ENCODE peak calls at places on chromosomes 1 and 21, in ten cellular contexts. One of them, this sample, is unnamed.

GRCh38 chr1:117753232-117753631 is 147.4 kb downstream of the TENT5C start:
- DNase-seq in A549: no peak
- DNase-seq in transverse colon: no peak
- DNase-seq in IMR-90: no peak
- DNase-seq in uterus: no peak
- DNase-seq in suprapubic skin: no peak
- DNase-seq in adrenal gland: no peak
- DNase-seq in tibial nerve: no peak
- DNase-seq in heart left ventricle: no peak
- DNase-seq in esophagus muscularis mucosa: no peak
- DNase-seq in this sample: no peak

GRCh38 chr1:119081267-119081666 is 59.2 kb downstream of the WARS2 start:
- DNase-seq in A549: no peak
- DNase-seq in transverse colon: no peak
- DNase-seq in IMR-90: peak
- DNase-seq in uterus: no peak
- DNase-seq in suprapubic skin: no peak
- DNase-seq in adrenal gland: no peak
- DNase-seq in tibial nerve: no peak
- DNase-seq in heart left ventricle: no peak
- DNase-seq in esophagus muscularis mucosa: no peak
- DNase-seq in this sample: no peak

GRCh38 chr1:175132456-175132855 is 60.1 kb downstream of the KIAA0040 start:
- DNase-seq in A549: no peak
- DNase-seq in transverse colon: no peak
- DNase-seq in IMR-90: peak
- DNase-seq in uterus: no peak
- DNase-seq in suprapubic skin: no peak
- DNase-seq in adrenal gland: no peak
- DNase-seq in tibial nerve: no peak
- DNase-seq in heart left ventricle: no peak
- DNase-seq in esophagus muscularis mucosa: no peak
- DNase-seq in this sample: no peak

GRCh38 chr1:77636864-77637263 is 45.6 kb downstream of the ZZZ3 start:
- DNase-seq in A549: no peak
- DNase-seq in transverse colon: no peak
- DNase-seq in IMR-90: no peak
- DNase-seq in uterus: no peak
- DNase-seq in suprapubic skin: no peak
- DNase-seq in adrenal gland: no peak
- DNase-seq in tibial nerve: no peak
- DNase-seq in heart left ventricle: no peak
- DNase-seq in esophagus muscularis mucosa: no peak
- DNase-seq in this sample: no peak

GRCh38 chr1:14663773-14664172 is 65.3 kb downstream of the KAZN start:
- DNase-seq in A549: no peak
- DNase-seq in transverse colon: no peak
- DNase-seq in IMR-90: no peak
- DNase-seq in uterus: no peak
- DNase-seq in suprapubic skin: no peak
- DNase-seq in adrenal gland: no peak
- DNase-seq in tibial nerve: no peak
- DNase-seq in heart left ventricle: no peak
- DNase-seq in esophagus muscularis mucosa: no peak
- DNase-seq in this sample: no peak

GRCh38 chr1:172219966-172220365 is 200.5 kb upstream of the C1orf105 start:
- DNase-seq in A549: no peak
- DNase-seq in transverse colon: no peak
- DNase-seq in IMR-90: peak
- DNase-seq in uterus: no peak
- DNase-seq in suprapubic skin: no peak
- DNase-seq in adrenal gland: no peak
- DNase-seq in tibial nerve: no peak
- DNase-seq in heart left ventricle: no peak
- DNase-seq in esophagus muscularis mucosa: no peak
- DNase-seq in this sample: no peak

GRCh38 chr1:200951016-200951415 is 56.3 kb downstream of the INAVA start:
- DNase-seq in A549: no peak
- DNase-seq in transverse colon: no peak
- DNase-seq in IMR-90: peak
- DNase-seq in uterus: no peak
- DNase-seq in suprapubic skin: no peak
- DNase-seq in adrenal gland: no peak
- DNase-seq in tibial nerve: no peak
- DNase-seq in heart left ventricle: no peak
- DNase-seq in esophagus muscularis mucosa: no peak
- DNase-seq in this sample: no peak

GRCh38 chr1:153490272-153491051 is 30.0 kb upstream of the S100A7 start:
- DNase-seq in A549: peak
- DNase-seq in transverse colon: peak
- DNase-seq in IMR-90: peak
- DNase-seq in uterus: peak
- DNase-seq in suprapubic skin: peak
- DNase-seq in adrenal gland: peak
- DNase-seq in tibial nerve: peak
- DNase-seq in heart left ventricle: peak
- DNase-seq in esophagus muscularis mucosa: peak
- DNase-seq in this sample: no peak

GRCh38 chr1:55531644-55532043 is 316.5 kb upstream of the USP24 start:
- DNase-seq in A549: no peak
- DNase-seq in transverse colon: no peak
- DNase-seq in IMR-90: no peak
- DNase-seq in uterus: no peak
- DNase-seq in suprapubic skin: no peak
- DNase-seq in adrenal gland: no peak
- DNase-seq in tibial nerve: no peak
- DNase-seq in heart left ventricle: no peak
- DNase-seq in esophagus muscularis mucosa: no peak
- DNase-seq in this sample: no peak

GRCh38 chr21:24424786-24425185 is 1182.5 kb downstream of the MRPL39 start:
- DNase-seq in A549: no peak
- DNase-seq in transverse colon: no peak
- DNase-seq in IMR-90: no peak
- DNase-seq in uterus: no peak
- DNase-seq in suprapubic skin: no peak
- DNase-seq in adrenal gland: no peak
- DNase-seq in tibial nerve: no peak
- DNase-seq in heart left ventricle: no peak
- DNase-seq in esophagus muscularis mucosa: no peak
- DNase-seq in this sample: no peak

GRCh38 chr1:224541901-224542610 is 74.1 kb upstream of the CNIH3 start:
- DNase-seq in A549: no peak
- DNase-seq in transverse colon: no peak
- DNase-seq in IMR-90: no peak
- DNase-seq in uterus: no peak
- DNase-seq in suprapubic skin: no peak
- DNase-seq in adrenal gland: no peak
- DNase-seq in tibial nerve: no peak
- DNase-seq in heart left ventricle: no peak
- DNase-seq in esophagus muscularis mucosa: peak
- DNase-seq in this sample: no peak

GRCh38 chr21:45258476-45258875 is 29.2 kb downstream of the POFUT2 start:
- DNase-seq in A549: no peak
- DNase-seq in transverse colon: no peak
- DNase-seq in IMR-90: no peak
- DNase-seq in uterus: no peak
- DNase-seq in suprapubic skin: peak
- DNase-seq in adrenal gland: peak
- DNase-seq in tibial nerve: no peak
- DNase-seq in heart left ventricle: no peak
- DNase-seq in esophagus muscularis mucosa: peak
- DNase-seq in this sample: no peak

GRCh38 chr1:205435904-205436573 is 14.2 kb upstream of the LEMD1 start:
- DNase-seq in A549: no peak
- DNase-seq in transverse colon: no peak
- DNase-seq in IMR-90: no peak
- DNase-seq in uterus: no peak
- DNase-seq in suprapubic skin: no peak
- DNase-seq in adrenal gland: peak
- DNase-seq in tibial nerve: no peak
- DNase-seq in heart left ventricle: no peak
- DNase-seq in esophagus muscularis mucosa: no peak
- DNase-seq in this sample: no peak

GRCh38 chr1:228163004-228163753 is 2.4 kb upstream of the IBA57 start:
- DNase-seq in A549: no peak
- DNase-seq in transverse colon: peak
- DNase-seq in IMR-90: no peak
- DNase-seq in uterus: peak
- DNase-seq in suprapubic skin: no peak
- DNase-seq in adrenal gland: peak
- DNase-seq in tibial nerve: no peak
- DNase-seq in heart left ventricle: peak
- DNase-seq in esophagus muscularis mucosa: no peak
- DNase-seq in this sample: no peak
- TF ChIP-seq POLR2A in A549: no peak
- TF ChIP-seq POLR2A in transverse colon: no peak
- TF ChIP-seq POLR2A in IMR-90: no peak
- TF ChIP-seq POLR2A in uterus: no peak
- TF ChIP-seq POLR2A in suprapubic skin: no peak
- TF ChIP-seq POLR2A in adrenal gland: no peak
- TF ChIP-seq POLR2A in tibial nerve: no peak
- TF ChIP-seq POLR2A in heart left ventricle: no peak
- TF ChIP-seq POLR2A in esophagus muscularis mucosa: no peak
- TF ChIP-seq POLR2A in this sample: no peak

DNA sequence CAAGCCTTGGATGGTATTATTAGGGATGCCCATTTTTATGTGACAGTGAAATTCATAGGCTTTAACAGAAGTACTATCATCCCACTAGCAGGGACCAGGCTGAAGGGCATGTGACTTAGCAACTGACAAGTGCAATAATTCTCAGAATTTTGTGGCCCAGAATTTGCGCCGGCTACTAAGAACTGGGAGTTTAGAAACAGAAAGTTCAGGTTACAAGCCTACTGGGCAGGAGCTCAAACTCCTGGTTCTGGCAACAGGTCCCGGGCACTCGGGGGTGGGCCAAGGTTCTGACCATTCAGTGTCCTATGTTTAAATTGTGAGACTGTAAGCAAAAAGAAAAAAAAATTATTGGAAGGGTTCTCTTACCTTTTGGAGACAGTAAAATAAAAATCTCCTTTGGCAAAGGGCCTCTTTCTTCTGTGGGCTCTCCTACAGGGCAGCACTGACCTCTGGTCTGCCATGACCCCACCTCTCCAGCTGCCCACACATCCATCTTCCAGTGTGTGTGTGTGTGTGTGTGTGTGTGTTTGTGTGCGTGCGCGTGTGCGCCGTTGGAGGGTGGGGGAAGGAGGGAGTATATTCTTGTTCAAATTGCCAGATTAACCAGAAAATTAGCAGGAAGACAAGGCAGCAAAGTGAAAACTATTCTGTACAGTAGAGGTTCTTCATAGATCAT is 26.1 kb downstream of the IRF2BP2 start:
- DNase-seq in A549: no peak
- DNase-seq in transverse colon: no peak
- DNase-seq in IMR-90: no peak
- DNase-seq in uterus: peak
- DNase-seq in suprapubic skin: no peak
- DNase-seq in adrenal gland: peak
- DNase-seq in tibial nerve: no peak
- DNase-seq in heart left ventricle: no peak
- DNase-seq in esophagus muscularis mucosa: peak
- DNase-seq in this sample: no peak
- TF ChIP-seq POLR2A in A549: no peak
- TF ChIP-seq POLR2A in transverse colon: no peak
- TF ChIP-seq POLR2A in IMR-90: no peak
- TF ChIP-seq POLR2A in uterus: no peak
- TF ChIP-seq POLR2A in suprapubic skin: no peak
- TF ChIP-seq POLR2A in adrenal gland: no peak
- TF ChIP-seq POLR2A in tibial nerve: no peak
- TF ChIP-seq POLR2A in heart left ventricle: no peak
- TF ChIP-seq POLR2A in esophagus muscularis mucosa: no peak
- TF ChIP-seq POLR2A in this sample: no peak

DNA sequence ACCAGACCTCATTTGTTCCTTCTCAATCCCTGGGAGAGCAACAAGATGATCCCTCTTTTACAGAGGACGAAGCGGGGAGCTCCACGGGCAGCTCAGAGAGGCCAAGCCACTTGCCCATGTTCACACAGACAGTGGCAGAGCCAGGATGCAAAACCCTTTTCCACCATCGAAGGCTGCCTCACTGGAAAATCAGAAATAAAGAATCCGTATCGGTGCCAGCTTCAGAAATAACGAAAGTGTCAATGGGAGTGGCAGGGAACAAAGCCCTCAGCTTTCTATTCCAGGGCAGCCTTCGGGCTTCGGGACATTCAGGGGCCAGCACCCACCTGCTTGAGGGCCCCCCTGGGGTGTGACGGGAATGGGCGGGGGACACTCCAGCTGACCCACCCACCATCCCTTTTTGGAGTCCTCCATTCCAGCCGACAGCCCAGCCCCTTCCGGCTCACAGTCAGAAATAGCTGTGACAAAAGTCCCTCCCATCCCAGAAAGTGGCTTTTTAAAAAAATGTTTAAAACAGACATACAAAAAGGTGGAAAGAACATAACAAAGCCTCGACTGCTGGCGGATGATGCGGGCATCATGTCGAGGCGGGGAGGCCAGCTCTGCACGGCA is 6.0 kb downstream of the IFFO2 start:
- DNase-seq in A549: no peak
- DNase-seq in transverse colon: no peak
- DNase-seq in IMR-90: no peak
- DNase-seq in uterus: peak
- DNase-seq in suprapubic skin: no peak
- DNase-seq in adrenal gland: peak
- DNase-seq in tibial nerve: no peak
- DNase-seq in heart left ventricle: peak
- DNase-seq in esophagus muscularis mucosa: no peak
- DNase-seq in this sample: no peak
- TF ChIP-seq POLR2A in A549: no peak
- TF ChIP-seq POLR2A in transverse colon: no peak
- TF ChIP-seq POLR2A in IMR-90: no peak
- TF ChIP-seq POLR2A in uterus: no peak
- TF ChIP-seq POLR2A in suprapubic skin: peak
- TF ChIP-seq POLR2A in adrenal gland: peak
- TF ChIP-seq POLR2A in tibial nerve: no peak
- TF ChIP-seq POLR2A in heart left ventricle: no peak
- TF ChIP-seq POLR2A in esophagus muscularis mucosa: peak
- TF ChIP-seq POLR2A in this sample: no peak

DNA sequence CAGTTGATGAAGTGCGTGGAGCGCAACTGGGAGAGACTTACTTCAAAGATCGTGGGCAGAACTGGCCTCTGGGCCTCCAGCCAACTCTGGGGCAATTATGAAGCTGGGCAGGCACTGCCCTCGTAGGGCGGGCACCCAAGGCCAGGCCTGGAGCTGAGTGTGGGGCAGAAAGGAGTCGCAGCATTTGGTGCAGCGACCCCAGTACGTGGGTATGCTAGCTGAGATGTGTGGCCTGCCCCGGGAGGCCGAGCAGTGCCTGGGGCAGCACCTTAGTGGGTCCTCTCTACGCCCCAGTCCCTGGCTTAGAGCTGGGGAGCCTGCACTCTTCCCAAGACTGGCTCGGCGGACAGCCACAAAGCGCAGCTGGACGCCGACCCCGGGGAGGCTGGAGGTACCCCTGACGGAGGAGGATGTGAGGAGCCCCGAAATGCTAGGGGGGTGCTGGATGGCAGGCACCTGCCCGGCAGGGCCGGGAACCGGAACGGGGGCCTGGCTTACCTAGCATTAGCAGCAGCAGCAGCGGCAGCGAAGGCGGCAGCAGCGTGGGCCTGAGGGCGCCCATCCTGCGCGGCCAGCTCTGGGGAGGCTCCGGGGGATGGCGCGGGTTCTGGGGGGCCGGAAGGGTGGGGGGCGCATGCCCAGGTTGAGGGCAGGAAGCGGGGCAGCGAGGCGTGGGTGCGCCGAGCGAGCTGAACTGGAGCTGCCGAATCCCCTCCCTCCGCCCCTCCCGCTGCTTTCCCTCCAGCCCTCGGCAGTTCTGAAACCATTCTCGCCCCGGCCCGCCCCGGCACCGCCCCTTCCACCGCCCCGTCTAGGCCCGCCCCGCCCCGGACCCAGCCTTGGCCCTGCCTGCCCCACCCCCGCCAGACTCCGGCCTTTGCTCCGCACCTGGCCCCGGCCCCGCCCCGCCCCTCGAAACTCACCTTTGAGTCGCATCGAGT is at the start of gene IGSF8:
- DNase-seq in A549: peak
- DNase-seq in transverse colon: peak
- DNase-seq in IMR-90: peak
- DNase-seq in uterus: peak
- DNase-seq in suprapubic skin: peak
- DNase-seq in adrenal gland: peak
- DNase-seq in tibial nerve: peak
- DNase-seq in heart left ventricle: peak
- DNase-seq in esophagus muscularis mucosa: peak
- DNase-seq in this sample: peak
- TF ChIP-seq POLR2A in A549: no peak
- TF ChIP-seq POLR2A in transverse colon: peak
- TF ChIP-seq POLR2A in IMR-90: no peak
- TF ChIP-seq POLR2A in uterus: peak
- TF ChIP-seq POLR2A in suprapubic skin: no peak
- TF ChIP-seq POLR2A in adrenal gland: peak
- TF ChIP-seq POLR2A in tibial nerve: no peak
- TF ChIP-seq POLR2A in heart left ventricle: no peak
- TF ChIP-seq POLR2A in esophagus muscularis mucosa: no peak
- TF ChIP-seq POLR2A in this sample: no peak

This sample was measured in GM12892.